ENCODE peak calls at places on chromosomes 7 and 10, in six cellular contexts. O is NCI-H2029, W is pancreas, L is IMR-90, R is GM23338, G is neural progenitor cell. M is an unnamed sample.

GRCh38 chr7:13852281-13852968 is 137.0 kb downstream of the ETV1 start:
- DNase-seq in O (no peak), W (no peak), L (no peak), R (no peak), G (no peak), M (no peak)

GRCh38 chr7:100894860-100895700 is 608 bp downstream of the ACHE start:
- DNase-seq in O (no peak), W (peak), L (no peak), R (peak), G (peak), M (peak)

GRCh38 chr10:129958686-129959543 is 5.2 kb downstream of the EBF3 start:
- DNase-seq in O (no peak), W (no peak), L (no peak), R (peak), G (peak), M (peak)

GRCh38 chr10:131849591-131850489 is 51.0 kb upstream of the PPP2R2D start:
- DNase-seq in O (no peak), W (no peak), L (no peak), R (no peak), G (no peak), M (no peak)

GRCh38 chr7:4879401-4880081 is 4.0 kb downstream of the RADIL start:
- DNase-seq in O (no peak), W (no peak), L (no peak), R (no peak), G (no peak), M (no peak)

GRCh38 chr7:39360766-39361165 is 205.4 kb upstream of the YAE1 start:
- DNase-seq in O (no peak), W (no peak), L (no peak), R (no peak), G (no peak), M (no peak)

GRCh38 chr7:116802784-116803183 is 59.6 kb upstream of the CAPZA2 start:
- DNase-seq in O (no peak), W (peak), L (peak), R (peak), G (peak), M (peak)

GRCh38 chr10:50992972-50993766 is 81.1 kb upstream of the PRKG1 start:
- DNase-seq in O (no peak), W (no peak), L (peak), R (no peak), G (peak), M (no peak)

GRCh38 chr10:132257271-132257670 is 50.5 kb downstream of the STK32C start:
- DNase-seq in O (no peak), W (no peak), L (peak), R (no peak), G (no peak), M (no peak)

GRCh38 chr7:154336295-154336694 is 284.1 kb downstream of the DPP6 start:
- DNase-seq in O (no peak), W (no peak), L (no peak), R (no peak), G (no peak), M (no peak)

GRCh38 chr10:3776796-3777571 is 8.0 kb downstream of the KLF6 start:
- DNase-seq in O (no peak), W (peak), L (peak), R (no peak), G (no peak), M (no peak)

GRCh38 chr7:72077776-72078175 is 334.4 kb downstream of the CALN1 start:
- DNase-seq in O (no peak), W (no peak), L (no peak), R (no peak), G (no peak), M (no peak)

GRCh38 chr10:122407375-122408125 is 33.0 kb downstream of the PLEKHA1 start:
- DNase-seq in O (no peak), W (no peak), L (no peak), R (no peak), G (no peak), M (no peak)

GRCh38 chr10:5547934-5548660 is 23.3 kb downstream of the CALML3 start:
- DNase-seq in O (peak), W (peak), L (no peak), R (no peak), G (no peak), M (no peak)

GRCh38 chr7:18788026-18788425 is 292.5 kb downstream of the HDAC9 start:
- DNase-seq in O (no peak), W (no peak), L (no peak), R (no peak), G (no peak), M (no peak)

GRCh38 chr7:71679480-71679879 is 547.5 kb downstream of the GALNT17 start:
- DNase-seq in O (no peak), W (no peak), L (no peak), R (no peak), G (no peak), M (no peak)

GRCh38 chr10:4121531-4122380 is 336.7 kb upstream of the KLF6 start:
- DNase-seq in O (no peak), W (no peak), L (no peak), R (no peak), G (no peak), M (no peak)

GRCh38 chr10:76411719-76412435 is 980.5 kb downstream of the LRMDA start:
- DNase-seq in O (no peak), W (no peak), L (no peak), R (no peak), G (no peak), M (no peak)

GRCh38 chr10:11270135-11270857 is 252.6 kb downstream of the CELF2 start:
- DNase-seq in O (peak), W (peak), L (peak), R (peak), G (peak), M (peak)

GRCh38 chr10:108956149-108956548 is 967.2 kb downstream of the XPNPEP1 start:
- DNase-seq in O (no peak), W (no peak), L (no peak), R (no peak), G (no peak), M (no peak)

GRCh38 chr7:114180556-114181266 is 233.9 kb upstream of the FOXP2 start:
- DNase-seq in O (no peak), W (no peak), L (no peak), R (no peak), G (no peak), M (no peak)

GRCh38 chr10:86931872-86932271 is 25.5 kb downstream of the MMRN2 start:
- DNase-seq in O (no peak), W (no peak), L (peak), R (no peak), G (no peak), M (no peak)

GRCh38 chr7:147013820-147014219 is 897.2 kb downstream of the CNTNAP2 start:
- DNase-seq in O (peak), W (no peak), L (no peak), R (no peak), G (no peak), M (no peak)

GRCh38 chr7:155398944-155399343 is 59.0 kb upstream of the EN2 start:
- DNase-seq in O (no peak), W (no peak), L (no peak), R (no peak), G (no peak), M (peak)

M was measured in H7.